ENCODE peak calls at places on chromosomes 6 and 20, in five cellular contexts. One of them, this sample, is unnamed.

GRCh38 chr6:158233214-158233795 is 65.2 kb downstream of the GTF2H5 start:
- DNase-seq in head of caudate nucleus: no peak
- DNase-seq in mucosa of gallbladder: no peak
- DNase-seq in GM20000: peak; percentile 34
- DNase-seq in activated T-helper 1 cell treated with Interleukin-2 at 50 U/mL for 16 hours: no peak
- DNase-seq in this sample: no peak

GRCh38 chr6:43211960-43212359 is 17.3 kb downstream of the DNPH1 start:
- DNase-seq in head of caudate nucleus: no peak
- DNase-seq in mucosa of gallbladder: no peak
- DNase-seq in GM20000: no peak
- DNase-seq in activated T-helper 1 cell treated with Interleukin-2 at 50 U/mL for 16 hours: no peak
- DNase-seq in this sample: no peak

GRCh38 chr6:74504941-74505340 is 700.9 kb downstream of the COL12A1 start:
- DNase-seq in head of caudate nucleus: no peak
- DNase-seq in mucosa of gallbladder: no peak
- DNase-seq in GM20000: no peak
- DNase-seq in activated T-helper 1 cell treated with Interleukin-2 at 50 U/mL for 16 hours: no peak
- DNase-seq in this sample: no peak

GRCh38 chr6:108247965-108248536 is 12.8 kb downstream of the SNX3 start:
- DNase-seq in head of caudate nucleus: no peak
- DNase-seq in mucosa of gallbladder: no peak
- DNase-seq in GM20000: no peak
- DNase-seq in activated T-helper 1 cell treated with Interleukin-2 at 50 U/mL for 16 hours: no peak
- DNase-seq in this sample: no peak

GRCh38 chr20:44650777-44651493 is 564 bp downstream of the ADA start:
- DNase-seq in head of caudate nucleus: no peak
- DNase-seq in mucosa of gallbladder: no peak
- DNase-seq in GM20000: peak; percentile 36
- DNase-seq in activated T-helper 1 cell treated with Interleukin-2 at 50 U/mL for 16 hours: no peak
- DNase-seq in this sample: no peak

GRCh38 chr6:35092362-35093117 is 48.6 kb downstream of the TCP11 start:
- DNase-seq in head of caudate nucleus: no peak
- DNase-seq in mucosa of gallbladder: no peak
- DNase-seq in GM20000: no peak
- DNase-seq in activated T-helper 1 cell treated with Interleukin-2 at 50 U/mL for 16 hours: no peak
- DNase-seq in this sample: no peak

GRCh38 chr20:3239026-3239866 is at the start of gene SLC4A11:
- DNase-seq in head of caudate nucleus: no peak
- DNase-seq in mucosa of gallbladder: peak; percentile 47
- DNase-seq in GM20000: peak; percentile 89
- DNase-seq in activated T-helper 1 cell treated with Interleukin-2 at 50 U/mL for 16 hours: no peak
- DNase-seq in this sample: no peak

GRCh38 chr6:51511081-51511480 is 576.3 kb downstream of the PKHD1 start:
- DNase-seq in head of caudate nucleus: no peak
- DNase-seq in mucosa of gallbladder: no peak
- DNase-seq in GM20000: no peak
- DNase-seq in activated T-helper 1 cell treated with Interleukin-2 at 50 U/mL for 16 hours: no peak
- DNase-seq in this sample: no peak

GRCh38 chr6:160104821-160105517 is 16.6 kb upstream of the SLC22A1 start:
- DNase-seq in head of caudate nucleus: no peak
- DNase-seq in mucosa of gallbladder: no peak
- DNase-seq in GM20000: no peak
- DNase-seq in activated T-helper 1 cell treated with Interleukin-2 at 50 U/mL for 16 hours: no peak
- DNase-seq in this sample: no peak

GRCh38 chr20:61605862-61606557 is 353.9 kb downstream of the CDH4 start:
- DNase-seq in head of caudate nucleus: no peak
- DNase-seq in mucosa of gallbladder: no peak
- DNase-seq in GM20000: no peak
- DNase-seq in activated T-helper 1 cell treated with Interleukin-2 at 50 U/mL for 16 hours: no peak
- DNase-seq in this sample: no peak

GRCh38 chr20:9270831-9271230 is 201.9 kb downstream of the PLCB4 start:
- DNase-seq in head of caudate nucleus: no peak
- DNase-seq in mucosa of gallbladder: no peak
- DNase-seq in GM20000: no peak
- DNase-seq in activated T-helper 1 cell treated with Interleukin-2 at 50 U/mL for 16 hours: no peak
- DNase-seq in this sample: no peak

GRCh38 chr6:136923116-136923953 is 1.2 kb downstream of the SLC35D3 start:
- DNase-seq in head of caudate nucleus: no peak
- DNase-seq in mucosa of gallbladder: no peak
- DNase-seq in GM20000: peak; percentile 38
- DNase-seq in activated T-helper 1 cell treated with Interleukin-2 at 50 U/mL for 16 hours: no peak
- DNase-seq in this sample: no peak

GRCh38 chr20:2230671-2231488 is 64.9 kb upstream of the TGM3 start:
- DNase-seq in head of caudate nucleus: no peak
- DNase-seq in mucosa of gallbladder: no peak
- DNase-seq in GM20000: no peak
- DNase-seq in activated T-helper 1 cell treated with Interleukin-2 at 50 U/mL for 16 hours: no peak
- DNase-seq in this sample: no peak

GRCh38 chr20:10823585-10823984 is 149.8 kb upstream of the JAG1 start:
- DNase-seq in head of caudate nucleus: no peak
- DNase-seq in mucosa of gallbladder: no peak
- DNase-seq in GM20000: no peak
- DNase-seq in activated T-helper 1 cell treated with Interleukin-2 at 50 U/mL for 16 hours: no peak
- DNase-seq in this sample: no peak

GRCh38 chr20:59644371-59644939 is 40.1 kb downstream of the PHACTR3 start:
- DNase-seq in head of caudate nucleus: no peak
- DNase-seq in mucosa of gallbladder: no peak
- DNase-seq in GM20000: no peak
- DNase-seq in activated T-helper 1 cell treated with Interleukin-2 at 50 U/mL for 16 hours: no peak
- DNase-seq in this sample: no peak

GRCh38 chr6:4130357-4130987 is 4.9 kb downstream of the ECI2 start:
- DNase-seq in head of caudate nucleus: no peak
- DNase-seq in mucosa of gallbladder: no peak
- DNase-seq in GM20000: no peak
- DNase-seq in activated T-helper 1 cell treated with Interleukin-2 at 50 U/mL for 16 hours: no peak
- DNase-seq in this sample: no peak

GRCh38 chr6:11324453-11325023 is 92.1 kb upstream of the NEDD9 start:
- DNase-seq in head of caudate nucleus: no peak
- DNase-seq in mucosa of gallbladder: no peak
- DNase-seq in GM20000: peak; percentile 56
- DNase-seq in activated T-helper 1 cell treated with Interleukin-2 at 50 U/mL for 16 hours: no peak
- DNase-seq in this sample: no peak

This sample was measured in pons.